ENCODE peak calls at places on chromosomes 1 and 21, in four cellular contexts. One of them, this sample, is unnamed.

GRCh38 chr1:234656070-234656875 is 46.3 kb upstream of the IRF2BP2 start:
- DNase-seq in brain microvascular endothelial cell: no peak
- DNase-seq in A673: no peak
- DNase-seq in cardiac muscle cell: no peak
- DNase-seq in this sample: peak

GRCh38 chr1:226637147-226637935 is 88.8 kb downstream of the STUM start:
- DNase-seq in brain microvascular endothelial cell: no peak
- DNase-seq in A673: no peak
- DNase-seq in cardiac muscle cell: no peak
- DNase-seq in this sample: no peak

GRCh38 chr1:194658090-194658439 is 1471.7 kb upstream of the B3GALT2 start:
- DNase-seq in brain microvascular endothelial cell: peak
- DNase-seq in A673: no peak
- DNase-seq in cardiac muscle cell: no peak
- DNase-seq in this sample: peak

GRCh38 chr21:35291963-35292627 is 243.0 kb upstream of the RUNX1 start:
- DNase-seq in brain microvascular endothelial cell: no peak
- DNase-seq in A673: no peak
- DNase-seq in cardiac muscle cell: no peak
- DNase-seq in this sample: no peak

GRCh38 chr1:232306269-232306911 is 323.5 kb downstream of the SIPA1L2 start:
- DNase-seq in brain microvascular endothelial cell: peak
- DNase-seq in A673: no peak
- DNase-seq in cardiac muscle cell: peak
- DNase-seq in this sample: peak

GRCh38 chr1:89809556-89809955 is 11.3 kb upstream of the LRRC8D start:
- DNase-seq in brain microvascular endothelial cell: no peak
- DNase-seq in A673: no peak
- DNase-seq in cardiac muscle cell: no peak
- DNase-seq in this sample: no peak

GRCh38 chr1:16926491-16927195 is 4.9 kb downstream of the CROCC start:
- DNase-seq in brain microvascular endothelial cell: no peak
- DNase-seq in A673: peak
- DNase-seq in cardiac muscle cell: no peak
- DNase-seq in this sample: no peak

GRCh38 chr1:5949074-5949760 is 43.0 kb downstream of the NPHP4 start:
- DNase-seq in brain microvascular endothelial cell: no peak
- DNase-seq in A673: no peak
- DNase-seq in cardiac muscle cell: no peak
- DNase-seq in this sample: no peak

GRCh38 chr1:217780993-217781392 is 149.8 kb downstream of the SPATA17 start:
- DNase-seq in brain microvascular endothelial cell: no peak
- DNase-seq in A673: peak
- DNase-seq in cardiac muscle cell: no peak
- DNase-seq in this sample: no peak

GRCh38 chr1:202154766-202155477 is 5.5 kb downstream of the PTPN7 start:
- DNase-seq in brain microvascular endothelial cell: peak
- DNase-seq in A673: peak
- DNase-seq in cardiac muscle cell: peak
- DNase-seq in this sample: peak

GRCh38 chr1:77828098-77828497 is 48.6 kb downstream of the MIGA1 start:
- DNase-seq in brain microvascular endothelial cell: no peak
- DNase-seq in A673: no peak
- DNase-seq in cardiac muscle cell: no peak
- DNase-seq in this sample: no peak

GRCh38 chr1:77829851-77830250 is 50.4 kb downstream of the MIGA1 start:
- DNase-seq in brain microvascular endothelial cell: no peak
- DNase-seq in A673: peak
- DNase-seq in cardiac muscle cell: no peak
- DNase-seq in this sample: no peak

GRCh38 chr1:77824083-77824482 is 44.6 kb downstream of the MIGA1 start:
- DNase-seq in brain microvascular endothelial cell: peak
- DNase-seq in A673: peak
- DNase-seq in cardiac muscle cell: no peak
- DNase-seq in this sample: no peak

GRCh38 chr1:77824694-77825355 is 45.4 kb downstream of the MIGA1 start:
- DNase-seq in brain microvascular endothelial cell: no peak
- DNase-seq in A673: no peak
- DNase-seq in cardiac muscle cell: no peak
- DNase-seq in this sample: no peak

DNA sequence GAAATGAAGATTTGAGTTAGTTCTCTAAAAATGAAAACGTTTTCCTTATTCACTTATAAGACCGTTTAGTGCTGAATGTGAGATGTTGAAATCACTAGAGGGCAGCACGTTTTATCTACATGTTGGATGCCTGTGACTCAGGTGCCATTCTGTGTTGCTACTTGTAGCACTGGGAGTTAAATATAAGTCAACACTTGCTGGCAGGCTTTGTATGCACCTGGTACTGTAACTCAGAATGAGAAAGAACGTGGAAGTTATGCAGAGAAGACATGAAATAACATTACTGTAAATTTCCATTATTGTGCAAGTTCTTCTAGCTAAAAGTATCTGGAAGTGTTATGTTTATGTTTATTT is 45.9 kb downstream of the MIGA1 start:
- DNase-seq in brain microvascular endothelial cell: peak
- DNase-seq in A673: peak
- DNase-seq in cardiac muscle cell: peak
- DNase-seq in this sample: peak
- TF ChIP-seq CTCF in brain microvascular endothelial cell: peak
- TF ChIP-seq CTCF in A673: peak
- TF ChIP-seq CTCF in cardiac muscle cell: peak
- TF ChIP-seq CTCF in this sample: no peak

GRCh38 chr1:39080884-39081265 is 54.7 kb downstream of the NDUFS5 start:
- DNase-seq in brain microvascular endothelial cell: no peak
- DNase-seq in A673: no peak
- DNase-seq in cardiac muscle cell: peak
- DNase-seq in this sample: no peak

GRCh38 chr1:39080269-39080826 is 54.2 kb downstream of the NDUFS5 start:
- DNase-seq in brain microvascular endothelial cell: no peak
- DNase-seq in A673: no peak
- DNase-seq in cardiac muscle cell: no peak
- DNase-seq in this sample: no peak

GRCh38 chr1:39076127-39076798 is 50.1 kb downstream of the NDUFS5 start:
- DNase-seq in brain microvascular endothelial cell: peak
- DNase-seq in A673: no peak
- DNase-seq in cardiac muscle cell: no peak
- DNase-seq in this sample: no peak

GRCh38 chr1:39081266-39082139 is 55.4 kb downstream of the NDUFS5 start:
- DNase-seq in brain microvascular endothelial cell: no peak
- DNase-seq in A673: peak
- DNase-seq in cardiac muscle cell: peak
- DNase-seq in this sample: peak

DNA sequence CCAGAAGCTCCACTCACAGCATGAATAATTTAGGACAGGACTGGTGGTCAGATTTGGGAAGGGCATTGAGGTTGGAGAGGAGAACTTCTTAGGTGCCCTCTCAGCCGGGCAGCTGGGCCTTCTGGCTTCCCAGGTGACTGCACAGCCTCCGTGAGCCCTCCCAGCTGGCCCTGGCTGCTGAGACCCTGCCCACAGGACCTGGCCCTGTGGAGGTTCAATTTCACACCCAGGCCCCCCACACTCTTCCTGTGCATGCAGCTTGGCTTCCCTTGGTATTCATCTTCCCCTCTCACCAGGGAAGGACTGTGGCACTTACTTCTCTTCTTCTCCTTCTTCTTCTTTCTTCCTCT is 50.6 kb downstream of the NDUFS5 start:
- DNase-seq in brain microvascular endothelial cell: no peak
- DNase-seq in A673: no peak
- DNase-seq in cardiac muscle cell: no peak
- DNase-seq in this sample: no peak
- H3K4me3 ChIP-seq in brain microvascular endothelial cell: no peak
- H3K4me3 ChIP-seq in A673: no peak
- H3K4me3 ChIP-seq in cardiac muscle cell: no peak
- H3K4me3 ChIP-seq in this sample: no peak

GRCh38 chr21:42864286-42864685 is 15.1 kb downstream of the WDR4 start:
- DNase-seq in brain microvascular endothelial cell: no peak
- DNase-seq in A673: no peak
- DNase-seq in cardiac muscle cell: no peak
- DNase-seq in this sample: no peak
- TF ChIP-seq CTCF in brain microvascular endothelial cell: peak
- TF ChIP-seq CTCF in A673: no peak
- TF ChIP-seq CTCF in cardiac muscle cell: no peak
- TF ChIP-seq CTCF in this sample: no peak

GRCh38 chr1:153626477-153626928 is 802 bp downstream of the S100A13 start:
- DNase-seq in brain microvascular endothelial cell: no peak
- DNase-seq in A673: no peak
- DNase-seq in cardiac muscle cell: no peak
- DNase-seq in this sample: no peak
- H3K4me3 ChIP-seq in brain microvascular endothelial cell: peak
- H3K4me3 ChIP-seq in A673: no peak
- H3K4me3 ChIP-seq in cardiac muscle cell: peak
- H3K4me3 ChIP-seq in this sample: no peak

GRCh38 chr1:46691997-46692790 is 20.5 kb downstream of the TEX38 start:
- DNase-seq in brain microvascular endothelial cell: no peak
- DNase-seq in A673: peak
- DNase-seq in cardiac muscle cell: no peak
- DNase-seq in this sample: no peak
- TF ChIP-seq CTCF in brain microvascular endothelial cell: no peak
- TF ChIP-seq CTCF in A673: peak
- TF ChIP-seq CTCF in cardiac muscle cell: peak
- TF ChIP-seq CTCF in this sample: no peak

GRCh38 chr1:160398823-160399222 is 1.5 kb upstream of the VANGL2 start:
- DNase-seq in brain microvascular endothelial cell: no peak
- DNase-seq in A673: no peak
- DNase-seq in cardiac muscle cell: no peak
- DNase-seq in this sample: no peak

GRCh38 chr1:160400284-160400645 is at the start of gene VANGL2:
- DNase-seq in brain microvascular endothelial cell: peak
- DNase-seq in A673: peak
- DNase-seq in cardiac muscle cell: peak
- DNase-seq in this sample: peak

GRCh38 chr1:160401487-160401805 is 1.1 kb downstream of the VANGL2 start:
- DNase-seq in brain microvascular endothelial cell: no peak
- DNase-seq in A673: no peak
- DNase-seq in cardiac muscle cell: no peak
- DNase-seq in this sample: no peak

GRCh38 chr1:160400646-160401486 is 502 bp downstream of the VANGL2 start:
- DNase-seq in brain microvascular endothelial cell: no peak
- DNase-seq in A673: peak
- DNase-seq in cardiac muscle cell: peak
- DNase-seq in this sample: no peak

DNA sequence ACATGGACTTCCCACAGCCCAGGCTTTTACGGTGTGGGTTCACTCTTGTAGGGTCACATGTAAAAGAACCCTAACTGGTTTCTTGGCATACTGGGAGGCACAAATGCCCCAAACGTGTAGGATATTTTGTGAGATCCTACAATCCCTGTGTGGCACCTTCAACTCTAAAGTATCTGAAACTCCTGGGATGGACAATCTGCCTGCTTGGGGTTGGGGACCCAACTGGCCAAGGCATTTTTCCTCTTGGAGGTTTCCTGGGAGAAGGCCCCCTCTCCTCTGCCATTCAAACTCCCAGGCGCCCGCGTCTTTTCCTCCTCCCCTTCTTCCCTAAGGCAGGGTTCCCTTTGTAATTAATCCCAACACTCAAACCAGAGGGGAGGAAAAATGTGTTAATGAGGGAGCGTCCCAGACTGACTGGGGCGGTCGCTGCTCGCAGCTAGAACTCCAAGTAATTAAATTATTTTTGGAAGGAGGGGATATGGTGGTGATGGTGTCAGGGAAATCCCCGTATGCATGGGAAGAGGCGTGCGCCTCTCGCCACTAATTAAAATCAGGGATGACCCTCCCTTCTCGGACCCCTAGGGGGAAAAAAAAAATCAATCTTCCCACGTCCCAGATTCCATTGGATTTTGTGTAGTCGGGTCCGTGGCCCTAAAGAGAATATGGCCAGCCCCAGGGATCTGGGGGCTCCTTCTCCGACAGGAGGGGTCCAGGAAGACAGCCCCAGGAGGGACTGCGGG is 650 bp upstream of the VANGL2 start:
- DNase-seq in brain microvascular endothelial cell: no peak
- DNase-seq in A673: no peak
- DNase-seq in cardiac muscle cell: no peak
- DNase-seq in this sample: no peak
- H3K4me3 ChIP-seq in brain microvascular endothelial cell: peak
- H3K4me3 ChIP-seq in A673: peak
- H3K4me3 ChIP-seq in cardiac muscle cell: peak
- H3K4me3 ChIP-seq in this sample: no peak

GRCh38 chr1:150548632-150549495 is at the start of gene ADAMTSL4:
- DNase-seq in brain microvascular endothelial cell: peak
- DNase-seq in A673: peak
- DNase-seq in cardiac muscle cell: peak
- DNase-seq in this sample: peak
- TF ChIP-seq CTCF in brain microvascular endothelial cell: no peak
- TF ChIP-seq CTCF in A673: peak
- TF ChIP-seq CTCF in cardiac muscle cell: peak
- TF ChIP-seq CTCF in this sample: no peak

GRCh38 chr21:31752352-31752751 is 20.4 kb upstream of the SCAF4 start:
- DNase-seq in brain microvascular endothelial cell: no peak
- DNase-seq in A673: no peak
- DNase-seq in cardiac muscle cell: no peak
- DNase-seq in this sample: peak

GRCh38 chr21:31755027-31755426 is 23.1 kb upstream of the SCAF4 start:
- DNase-seq in brain microvascular endothelial cell: no peak
- DNase-seq in A673: no peak
- DNase-seq in cardiac muscle cell: no peak
- DNase-seq in this sample: no peak

GRCh38 chr21:31754561-31754960 is 22.6 kb upstream of the SCAF4 start:
- DNase-seq in brain microvascular endothelial cell: no peak
- DNase-seq in A673: no peak
- DNase-seq in cardiac muscle cell: no peak
- DNase-seq in this sample: no peak

GRCh38 chr21:31752967-31753366 is 21.0 kb upstream of the SCAF4 start:
- DNase-seq in brain microvascular endothelial cell: no peak
- DNase-seq in A673: no peak
- DNase-seq in cardiac muscle cell: no peak
- DNase-seq in this sample: no peak

GRCh38 chr21:31753949-31754348 is 22.0 kb upstream of the SCAF4 start:
- DNase-seq in brain microvascular endothelial cell: no peak
- DNase-seq in A673: no peak
- DNase-seq in cardiac muscle cell: no peak
- DNase-seq in this sample: peak
- H3K4me3 ChIP-seq in brain microvascular endothelial cell: no peak
- H3K4me3 ChIP-seq in A673: no peak
- H3K4me3 ChIP-seq in cardiac muscle cell: no peak
- H3K4me3 ChIP-seq in this sample: no peak

GRCh38 chr1:245493029-245493428 is 338.2 kb downstream of the KIF26B start:
- DNase-seq in brain microvascular endothelial cell: no peak
- DNase-seq in A673: peak
- DNase-seq in cardiac muscle cell: no peak
- DNase-seq in this sample: peak
- TF ChIP-seq CTCF in brain microvascular endothelial cell: peak
- TF ChIP-seq CTCF in A673: peak
- TF ChIP-seq CTCF in cardiac muscle cell: peak
- TF ChIP-seq CTCF in this sample: peak